ENCODE peak calls at places on chromosomes 7 and 10, in five cellular contexts. R is NB4; L is GM12864; C is CD8-positive, alpha-beta T cell; S is mammary epithelial cell. F is an unnamed sample.

GRCh38 chr7:28102778-28103177 is 77.8 kb downstream of the JAZF1 start:
- DNase-seq in R (peak; percentile 72), L (no peak), C (no peak), S (no peak), F (no peak)

GRCh38 chr10:59817806-59818205 is 64.6 kb upstream of the MRLN start:
- DNase-seq in R (no peak), L (no peak), C (no peak), S (no peak), F (no peak)

GRCh38 chr7:47552631-47553030 is 29.3 kb downstream of the TNS3 start:
- DNase-seq in R (no peak), L (peak; percentile 35), C (no peak), S (peak; percentile 71), F (no peak)

GRCh38 chr10:66838656-66839055 is 87.2 kb upstream of the LRRTM3 start:
- DNase-seq in R (no peak), L (no peak), C (no peak), S (no peak), F (no peak)

GRCh38 chr10:21934307-21934706 is 69.2 kb downstream of the DNAJC1 start:
- DNase-seq in R (no peak), L (no peak), C (no peak), S (peak; percentile 20), F (no peak)

GRCh38 chr7:148521271-148521670 is 69.3 kb upstream of the C7orf33 start:
- DNase-seq in R (no peak), L (no peak), C (no peak), S (no peak), F (no peak)

GRCh38 chr10:10128387-10128786 is 889.3 kb upstream of the CELF2 start:
- DNase-seq in R (peak; percentile 11), L (no peak), C (no peak), S (no peak), F (no peak)

GRCh38 chr7:27176343-27176731 is 2.2 kb upstream of the HOXA10 start:
- DNase-seq in R (no peak), L (no peak), C (no peak), S (no peak), F (no peak)

GRCh38 chr10:60575105-60575504 is 185.4 kb upstream of the ANK3 start:
- DNase-seq in R (no peak), L (no peak), C (no peak), S (no peak), F (no peak)

GRCh38 chr7:40890088-40890692 is 755.4 kb downstream of the SUGCT start:
- DNase-seq in R (no peak), L (no peak), C (no peak), S (no peak), F (no peak)

GRCh38 chr7:89238156-89238555 is 442.6 kb upstream of the TEX47 start:
- DNase-seq in R (no peak), L (no peak), C (no peak), S (no peak), F (no peak)

GRCh38 chr10:103660364-103661197 is 167.1 kb downstream of the NEURL1 start:
- DNase-seq in R (no peak), L (no peak), C (no peak), S (peak; percentile 33), F (no peak)

GRCh38 chr7:22872087-22872807 is 49.6 kb upstream of the TOMM7 start:
- DNase-seq in R (peak; percentile 34), L (no peak), C (no peak), S (no peak), F (peak; percentile 40)

GRCh38 chr7:85833071-85833470 is 646.2 kb upstream of the SEMA3D start:
- DNase-seq in R (no peak), L (no peak), C (no peak), S (no peak), F (no peak)

GRCh38 chr10:128398103-128398502 is 271.9 kb upstream of the MKI67 start:
- DNase-seq in R (no peak), L (no peak), C (no peak), S (no peak), F (no peak)

GRCh38 chr7:131231381-131232220 is 96.1 kb upstream of the MKLN1 start:
- DNase-seq in R (peak; percentile 91), L (peak; percentile 82), C (peak; percentile 86), S (no peak), F (peak; percentile 71)

GRCh38 chr10:127897177-127897576 is 4.4 kb upstream of the CLRN3 start:
- DNase-seq in R (no peak), L (no peak), C (no peak), S (no peak), F (no peak)

GRCh38 chr7:151705744-151706567 is 171.0 kb downstream of the PRKAG2 start:
- DNase-seq in R (peak; percentile 80), L (no peak), C (no peak), S (peak; percentile 22), F (no peak)

GRCh38 chr7:138992052-138992531 is 10.9 kb upstream of the KIAA1549 start:
- DNase-seq in R (peak; percentile 76), L (no peak), C (no peak), S (no peak), F (no peak)

GRCh38 chr7:155229548-155230168 is 68.0 kb upstream of the INSIG1 start:
- DNase-seq in R (no peak), L (no peak), C (no peak), S (no peak), F (no peak)

GRCh38 chr10:4691301-4691700 is 134.7 kb upstream of the AKR1E2 start:
- DNase-seq in R (no peak), L (no peak), C (no peak), S (no peak), F (no peak)

GRCh38 chr7:149196151-149196704 is 882 bp downstream of the ZNF282 start:
- DNase-seq in R (peak; percentile 57), L (no peak), C (no peak), S (no peak), F (peak; percentile 35)

GRCh38 chr10:12492016-12492415 is 142.7 kb downstream of the CAMK1D start:
- DNase-seq in R (no peak), L (no peak), C (no peak), S (no peak), F (no peak)

GRCh38 chr7:143383642-143383957 is 2.5 kb downstream of the ZYX start:
- DNase-seq in R (no peak), L (no peak), C (no peak), S (peak; percentile 59), F (no peak)

GRCh38 chr10:117413928-117414618 is 38.8 kb upstream of the PDZD8 start:
- DNase-seq in R (no peak), L (no peak), C (no peak), S (peak; percentile 84), F (no peak)

GRCh38 chr7:66894463-66895080 is 26.5 kb upstream of the TMEM248 start:
- DNase-seq in R (peak; percentile 48), L (no peak), C (no peak), S (peak; percentile 14), F (no peak)

GRCh38 chr7:95397381-95397780 is 1.2 kb upstream of the PON3 start:
- DNase-seq in R (no peak), L (no peak), C (no peak), S (no peak), F (no peak)

GRCh38 chr7:95398155-95398940 is 2.2 kb upstream of the PON3 start:
- DNase-seq in R (no peak), L (no peak), C (no peak), S (no peak), F (no peak)

GRCh38 chr7:95394370-95394769 is 1.8 kb downstream of the PON3 start:
- DNase-seq in R (no peak), L (no peak), C (no peak), S (no peak), F (no peak)

GRCh38 chr7:95396136-95397032 is at the start of gene PON3:
- DNase-seq in R (no peak), L (no peak), C (no peak), S (no peak), F (peak; percentile 60)

GRCh38 chr7:95395755-95396135 is 430 bp downstream of the PON3 start:
- DNase-seq in R (no peak), L (no peak), C (no peak), S (no peak), F (no peak)
- H3K4me3 ChIP-seq in R (no peak overlapping the region), L (peak overlapping the region; percentile 47), C (peak overlapping the region; percentile 47), S (peak overlapping the region; percentile 49), F (no peak overlapping the region)

GRCh38 chr7:91609525-91609924 is 271.0 kb downstream of the MTERF1 start:
- DNase-seq in R (no peak), L (no peak), C (no peak), S (no peak), F (no peak)
- TF ChIP-seq CTCF in R (no peak), L (no peak), C (no peak), S (peak; percentile 22), F (no peak)

DNA sequence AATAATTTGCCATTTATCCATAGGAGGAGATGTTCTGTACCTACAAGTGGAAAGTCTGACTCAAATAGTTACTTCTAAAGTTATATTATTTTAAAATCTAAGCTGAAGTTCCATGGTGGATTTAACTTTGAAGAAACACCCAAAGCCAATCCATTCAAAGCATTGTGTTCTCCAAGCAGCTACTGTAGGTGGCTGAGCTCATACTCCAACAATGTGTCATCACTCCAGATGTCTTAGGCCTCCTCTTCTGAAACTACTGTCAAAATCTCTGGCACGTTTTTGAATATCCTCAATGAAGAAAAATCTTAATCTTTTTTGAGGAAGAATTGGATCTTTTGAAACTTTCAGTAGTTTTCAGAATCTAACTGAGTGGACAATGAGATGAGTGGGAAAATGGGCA is 169.1 kb downstream of the PTEN start:
- DNase-seq in R (no peak), L (no peak), C (no peak), S (peak; percentile 60), F (no peak)
- H3K4me3 ChIP-seq in R (no peak overlapping the region), L (no peak overlapping the region), C (no peak overlapping the region), S (no peak overlapping the region), F (no peak overlapping the region)

GRCh38 chr10:77490915-77491314 is 146.7 kb downstream of the KCNMA1 start:
- DNase-seq in R (no peak), L (no peak), C (no peak), S (no peak), F (no peak)

GRCh38 chr10:77496941-77497420 is 140.6 kb downstream of the KCNMA1 start:
- DNase-seq in R (no peak), L (no peak), C (no peak), S (peak; percentile 78), F (no peak)

GRCh38 chr10:77493239-77493806 is 144.3 kb downstream of the KCNMA1 start:
- DNase-seq in R (no peak), L (no peak), C (no peak), S (no peak), F (peak; percentile 63)

GRCh38 chr10:77494789-77495541 is 142.6 kb downstream of the KCNMA1 start:
- DNase-seq in R (no peak), L (no peak), C (no peak), S (no peak), F (peak; percentile 41)

DNA sequence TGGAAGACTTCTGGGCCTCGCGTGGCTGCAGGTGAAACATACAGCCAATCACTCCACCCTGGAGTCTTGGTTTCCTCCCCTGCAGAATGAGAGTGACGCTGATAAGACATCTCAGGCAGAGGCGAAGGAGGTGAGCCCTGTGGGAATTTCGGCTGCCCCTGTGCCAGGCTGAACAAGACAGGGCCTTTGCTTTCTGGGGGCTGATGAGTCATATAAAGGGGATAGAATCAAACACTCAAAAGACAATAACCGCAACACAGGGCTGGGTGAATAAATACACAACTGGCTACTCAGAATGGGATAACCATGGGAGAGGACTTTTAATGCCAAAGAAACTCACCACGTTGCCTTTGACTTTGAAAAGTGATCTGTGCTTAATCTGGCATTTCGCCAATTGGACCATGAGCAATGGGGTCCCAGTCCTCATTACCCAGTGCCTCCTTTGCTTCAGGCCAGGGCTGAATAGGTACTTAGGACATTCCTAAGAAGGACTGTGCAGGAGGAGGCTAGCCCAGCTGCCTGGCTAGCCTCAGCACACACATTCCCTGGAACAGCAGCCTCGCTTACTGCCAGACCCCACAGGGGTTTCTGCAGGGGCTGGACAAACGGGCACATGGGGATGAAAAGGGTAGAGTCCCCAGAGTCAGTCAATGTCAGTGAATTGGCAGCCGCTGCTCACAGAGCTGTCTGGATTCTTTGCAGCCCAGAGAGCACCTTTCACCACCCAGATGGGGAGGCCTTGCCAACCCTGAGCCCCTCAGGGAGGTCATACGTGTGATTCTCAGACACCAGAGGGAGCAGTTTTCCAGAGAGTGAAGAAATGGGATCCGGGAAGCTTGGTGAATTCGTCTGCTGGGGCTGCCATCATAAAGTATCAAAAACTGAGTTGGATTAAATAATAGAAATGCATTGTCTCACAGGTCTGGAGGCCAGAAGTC is 143.5 kb downstream of the KCNMA1 start:
- DNase-seq in R (no peak), L (no peak), C (no peak), S (peak; percentile 44), F (peak; percentile 57)
- TF ChIP-seq CTCF in R (no peak), L (no peak), C (no peak), S (peak; percentile 40), F (no peak)

F was measured in GM06990.